ENCODE peak calls at places on chromosomes 2 and 18, in six cellular contexts. One of them, this sample, is unnamed.

GRCh38 chr2:240647503-240648154 is 22.3 kb downstream of the GPR35 start:
- DNase-seq in H1: peak; percentile 36
- DNase-seq in K562: no peak
- DNase-seq in HCT116: no peak
- DNase-seq in GM12878: no peak
- DNase-seq in HepG2: no peak
- DNase-seq in this sample: no peak

GRCh38 chr18:67766930-67767329 is 250.4 kb upstream of the DSEL start:
- DNase-seq in GM12878: peak; percentile 5
- DNase-seq in HepG2: no peak
- DNase-seq in H1: no peak
- DNase-seq in HCT116: no peak
- DNase-seq in K562: no peak
- DNase-seq in this sample: peak; percentile 78

GRCh38 chr2:195658541-195658890 is 1.5 kb downstream of the SLC39A10 start:
- DNase-seq in K562: no peak
- DNase-seq in HCT116: no peak
- DNase-seq in H1: no peak
- DNase-seq in HepG2: peak; percentile 81
- DNase-seq in GM12878: no peak
- DNase-seq in this sample: peak; percentile 85

GRCh38 chr2:136008205-136008865 is 22.9 kb upstream of the DARS1 start:
- DNase-seq in K562: no peak
- DNase-seq in H1: no peak
- DNase-seq in HCT116: no peak
- DNase-seq in GM12878: no peak
- DNase-seq in HepG2: no peak
- DNase-seq in this sample: no peak

GRCh38 chr2:220276736-220277444 is 649.5 kb downstream of the SLC4A3 start:
- DNase-seq in K562: no peak
- DNase-seq in H1: no peak
- DNase-seq in HCT116: no peak
- DNase-seq in HepG2: no peak
- DNase-seq in GM12878: no peak
- DNase-seq in this sample: no peak

GRCh38 chr18:26911840-26912239 is 46.3 kb upstream of the AQP4 start:
- DNase-seq in HepG2: no peak
- DNase-seq in HCT116: no peak
- DNase-seq in GM12878: no peak
- DNase-seq in H1: no peak
- DNase-seq in K562: no peak
- DNase-seq in this sample: no peak

GRCh38 chr2:72144746-72145657 is 2.7 kb downstream of the CYP26B1 start:
- DNase-seq in GM12878: no peak
- DNase-seq in HepG2: peak; percentile 24
- DNase-seq in H1: peak; percentile 92
- DNase-seq in HCT116: peak; percentile 58
- DNase-seq in K562: no peak
- DNase-seq in this sample: peak; percentile 14

GRCh38 chr2:11963966-11964365 is 217.5 kb downstream of the LPIN1 start:
- DNase-seq in HCT116: no peak
- DNase-seq in K562: no peak
- DNase-seq in HepG2: no peak
- DNase-seq in GM12878: no peak
- DNase-seq in H1: no peak
- DNase-seq in this sample: no peak

GRCh38 chr18:58829263-58829662 is 35.4 kb upstream of the ZNF532 start:
- DNase-seq in HepG2: no peak
- DNase-seq in HCT116: no peak
- DNase-seq in H1: no peak
- DNase-seq in K562: no peak
- DNase-seq in GM12878: no peak
- DNase-seq in this sample: no peak

GRCh38 chr18:65938592-65939372 is 188.0 kb downstream of the CDH7 start:
- DNase-seq in H1: peak; percentile 62
- DNase-seq in K562: no peak
- DNase-seq in GM12878: peak; percentile 5
- DNase-seq in HepG2: peak; percentile 34
- DNase-seq in HCT116: peak; percentile 0
- DNase-seq in this sample: peak; percentile 58

GRCh38 chr2:158297606-158298005 is 158.9 kb downstream of the CCDC148 start:
- DNase-seq in HepG2: no peak
- DNase-seq in K562: no peak
- DNase-seq in H1: no peak
- DNase-seq in HCT116: no peak
- DNase-seq in GM12878: no peak
- DNase-seq in this sample: no peak

GRCh38 chr2:177254433-177255226 is 9.9 kb downstream of the NFE2L2 start:
- DNase-seq in K562: peak; percentile 69
- DNase-seq in H1: peak; percentile 86
- DNase-seq in HCT116: peak; percentile 60
- DNase-seq in GM12878: no peak
- DNase-seq in HepG2: peak; percentile 76
- DNase-seq in this sample: peak; percentile 64

GRCh38 chr2:126344498-126344897 is 311.5 kb upstream of the GYPC start:
- DNase-seq in K562: no peak
- DNase-seq in HCT116: no peak
- DNase-seq in H1: no peak
- DNase-seq in HepG2: no peak
- DNase-seq in GM12878: no peak
- DNase-seq in this sample: no peak

GRCh38 chr2:71333619-71334018 is 2.0 kb downstream of the ZNF638 start:
- DNase-seq in HCT116: no peak
- DNase-seq in GM12878: no peak
- DNase-seq in H1: no peak
- DNase-seq in K562: no peak
- DNase-seq in HepG2: no peak
- DNase-seq in this sample: peak; percentile 34

GRCh38 chr2:128260239-128261138 is 58.2 kb downstream of the HS6ST1 start:
- DNase-seq in HepG2: peak; percentile 86
- DNase-seq in HCT116: peak; percentile 4
- DNase-seq in GM12878: no peak
- DNase-seq in H1: peak; percentile 81
- DNase-seq in K562: no peak
- DNase-seq in this sample: peak; percentile 59

GRCh38 chr2:88600038-88600465 is 27.2 kb downstream of the EIF2AK3 start:
- DNase-seq in K562: peak; percentile 72
- DNase-seq in HepG2: peak; percentile 90
- DNase-seq in GM12878: peak; percentile 98
- DNase-seq in HCT116: peak; percentile 97
- DNase-seq in H1: no peak
- DNase-seq in this sample: peak; percentile 99

GRCh38 chr2:2705871-2706270 is 374.8 kb upstream of the MYT1L start:
- DNase-seq in H1: no peak
- DNase-seq in K562: no peak
- DNase-seq in HepG2: no peak
- DNase-seq in GM12878: no peak
- DNase-seq in HCT116: no peak
- DNase-seq in this sample: no peak
- TF ChIP-seq POLR2AphosphoS5 in H1: no peak
- TF ChIP-seq POLR2AphosphoS5 in K562: no peak
- TF ChIP-seq POLR2AphosphoS5 in HepG2: no peak
- TF ChIP-seq POLR2AphosphoS5 in GM12878: no peak
- TF ChIP-seq POLR2AphosphoS5 in HCT116: no peak
- TF ChIP-seq POLR2AphosphoS5 in this sample: no peak

DNA sequence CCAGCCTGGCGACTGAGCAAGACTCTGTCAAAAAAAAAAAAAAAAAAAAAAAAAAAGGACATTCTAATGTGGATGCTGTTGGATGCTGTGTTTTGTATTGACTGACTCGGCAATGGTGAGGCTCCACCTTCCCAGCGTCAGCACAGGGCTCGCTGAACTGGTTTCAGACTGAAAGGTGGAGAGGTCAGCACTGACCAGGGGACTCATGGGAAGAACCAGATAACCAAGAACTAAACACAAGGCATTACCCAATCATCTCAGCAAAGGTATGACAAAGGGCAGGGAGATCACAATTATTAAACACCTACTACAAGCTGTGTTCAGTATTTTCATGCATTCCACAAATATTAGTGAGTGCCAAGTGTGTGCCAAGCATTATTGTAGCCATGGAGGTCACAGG is 103.2 kb downstream of the LRATD1 start:
- DNase-seq in HCT116: no peak
- DNase-seq in GM12878: no peak
- DNase-seq in K562: no peak
- DNase-seq in H1: no peak
- DNase-seq in HepG2: no peak
- DNase-seq in this sample: no peak
- TF ChIP-seq EZH2 in HCT116: no peak
- TF ChIP-seq EZH2 in GM12878: no peak
- TF ChIP-seq EZH2 in K562: no peak
- TF ChIP-seq EZH2 in H1: no peak
- TF ChIP-seq EZH2 in HepG2: no peak
- TF ChIP-seq EZH2 in this sample: no peak

GRCh38 chr2:43127208-43127940 is 99.0 kb downstream of the ZFP36L2 start:
- DNase-seq in HCT116: peak; percentile 33
- DNase-seq in K562: peak; percentile 77
- DNase-seq in GM12878: no peak
- DNase-seq in HepG2: peak; percentile 68
- DNase-seq in H1: peak; percentile 99
- DNase-seq in this sample: no peak
- TF ChIP-seq POLR2A in HCT116: no peak
- TF ChIP-seq POLR2A in K562: no peak
- TF ChIP-seq POLR2A in GM12878: no peak
- TF ChIP-seq POLR2A in HepG2: no peak
- TF ChIP-seq POLR2A in H1: no peak
- TF ChIP-seq POLR2A in this sample: no peak

GRCh38 chr2:98880266-98881152 is 55.5 kb downstream of the CRACDL start:
- DNase-seq in K562: no peak
- DNase-seq in HCT116: no peak
- DNase-seq in H1: peak; percentile 39
- DNase-seq in GM12878: no peak
- DNase-seq in HepG2: no peak
- DNase-seq in this sample: no peak
- TF ChIP-seq POLR2AphosphoS5 in K562: no peak
- TF ChIP-seq POLR2AphosphoS5 in HCT116: no peak
- TF ChIP-seq POLR2AphosphoS5 in H1: no peak
- TF ChIP-seq POLR2AphosphoS5 in GM12878: no peak
- TF ChIP-seq POLR2AphosphoS5 in HepG2: no peak
- TF ChIP-seq POLR2AphosphoS5 in this sample: no peak

This sample was measured in endothelial cell of umbilical vein.